ENCODE peak calls at places on chromosomes 4 and X, in nine cellular contexts. U is WTC11; E is HFFc6; R is lung; D is brain microvascular endothelial cell; S is Calu3; Q is right lobe of liver; J is fibroblast of pulmonary artery; C is CD4-positive, alpha-beta T cell. L is an unnamed sample.

GRCh38 chrX:56233100-56233499 is 944 bp downstream of the KLF8 start:
- DNase-seq in U (no peak), E (no peak), R (no peak), D (no peak), S (no peak), Q (no peak), J (no peak), C (no peak), L (no peak)

GRCh38 chrX:433771-434170 is 47.1 kb upstream of the PPP2R3B start:
- DNase-seq in U (no peak), E (no peak), R (no peak), D (no peak), S (no peak), Q (no peak), J (no peak), C (no peak), L (no peak)

GRCh38 chrX:2495595-2495994 is 5.2 kb downstream of the DHRSX start:
- DNase-seq in U (no peak), E (no peak), R (no peak), D (no peak), S (no peak), Q (no peak), J (no peak), C (no peak), L (no peak)

GRCh38 chr4:68738036-68738435 is 67.6 kb upstream of the UGT2B15 start:
- DNase-seq in U (no peak), E (no peak), R (no peak), D (no peak), S (no peak), Q (no peak), J (no peak), C (no peak), L (no peak)

GRCh38 chr4:71272976-71273375 is 65.8 kb upstream of the SLC4A4 start:
- DNase-seq in U (no peak), E (no peak), R (no peak), D (no peak), S (no peak), Q (no peak), J (no peak), C (no peak), L (no peak)

GRCh38 chr4:121690001-121690400 is 6.8 kb downstream of the ANXA5 start:
- DNase-seq in U (no peak), E (peak; percentile 59), R (no peak), D (peak; percentile 74), S (no peak), Q (no peak), J (peak; percentile 53), C (no peak), L (no peak)

GRCh38 chrX:124289443-124289842 is 43.0 kb upstream of the TEX13D start:
- DNase-seq in U (no peak), E (no peak), R (no peak), D (no peak), S (no peak), Q (no peak), J (no peak), C (no peak), L (no peak)

GRCh38 chrX:11968470-11968869 is 169.8 kb upstream of the FRMPD4 start:
- DNase-seq in U (no peak), E (no peak), R (no peak), D (no peak), S (peak; percentile 66), Q (no peak), J (peak; percentile 60), C (no peak), L (no peak)

GRCh38 chr4:5452156-5452555 is 256.2 kb downstream of the EVC2 start:
- DNase-seq in U (no peak), E (no peak), R (no peak), D (no peak), S (no peak), Q (peak; percentile 17), J (no peak), C (no peak), L (no peak)

GRCh38 chr4:76306882-76307669 is 543 bp downstream of the STBD1 start:
- DNase-seq in U (peak; percentile 76), E (peak; percentile 41), R (peak; percentile 68), D (peak; percentile 16), S (peak; percentile 62), Q (peak; percentile 81), J (peak; percentile 50), C (peak; percentile 3), L (peak; percentile 41)
- TF ChIP-seq CTCF in U (no peak), E (peak; percentile 71), R (no peak), D (peak; percentile 62), S (peak; percentile 16), Q (no peak), J (peak; percentile 34), C (no peak), L (peak; percentile 34)

GRCh38 chr4:108683479-108683878 is 33.1 kb downstream of the OSTC start:
- DNase-seq in U (no peak), E (peak; percentile 31), R (no peak), D (peak; percentile 43), S (no peak), Q (no peak), J (peak; percentile 44), C (no peak), L (no peak)
- TF ChIP-seq CTCF in U (no peak), E (peak; percentile 68), R (no peak), D (peak; percentile 38), S (no peak), Q (peak; percentile 55), J (peak; percentile 30), C (no peak), L (peak; percentile 60)

GRCh38 chr4:55435136-55435535 is 39.4 kb downstream of the TMEM165 start:
- DNase-seq in U (no peak), E (peak; percentile 47), R (no peak), D (no peak), S (peak; percentile 6), Q (no peak), J (peak; percentile 59), C (no peak), L (no peak)
- TF ChIP-seq CTCF in U (no peak), E (peak; percentile 71), R (no peak), D (peak; percentile 50), S (peak; percentile 12), Q (no peak), J (peak; percentile 45), C (no peak), L (peak; percentile 37)

GRCh38 chr4:138981930-138982390 is 33.6 kb upstream of the NOCT start:
- DNase-seq in U (no peak), E (peak; percentile 15), R (peak; percentile 59), D (peak; percentile 16), S (peak; percentile 6), Q (peak; percentile 55), J (peak; percentile 90), C (no peak), L (no peak)
- TF ChIP-seq CTCF in U (no peak), E (peak; percentile 42), R (no peak), D (peak; percentile 55), S (no peak), Q (peak; percentile 42), J (peak; percentile 56), C (no peak), L (peak; percentile 30)

GRCh38 chr4:138576684-138577083 is 334.5 kb upstream of the SLC7A11 start:
- DNase-seq in U (no peak), E (peak; percentile 46), R (no peak), D (peak; percentile 41), S (peak; percentile 19), Q (no peak), J (peak; percentile 76), C (no peak), L (no peak)
- TF ChIP-seq CTCF in U (no peak), E (peak; percentile 75), R (no peak), D (peak; percentile 64), S (peak; percentile 33), Q (peak; percentile 33), J (peak; percentile 70), C (no peak), L (peak; percentile 51)

DNA sequence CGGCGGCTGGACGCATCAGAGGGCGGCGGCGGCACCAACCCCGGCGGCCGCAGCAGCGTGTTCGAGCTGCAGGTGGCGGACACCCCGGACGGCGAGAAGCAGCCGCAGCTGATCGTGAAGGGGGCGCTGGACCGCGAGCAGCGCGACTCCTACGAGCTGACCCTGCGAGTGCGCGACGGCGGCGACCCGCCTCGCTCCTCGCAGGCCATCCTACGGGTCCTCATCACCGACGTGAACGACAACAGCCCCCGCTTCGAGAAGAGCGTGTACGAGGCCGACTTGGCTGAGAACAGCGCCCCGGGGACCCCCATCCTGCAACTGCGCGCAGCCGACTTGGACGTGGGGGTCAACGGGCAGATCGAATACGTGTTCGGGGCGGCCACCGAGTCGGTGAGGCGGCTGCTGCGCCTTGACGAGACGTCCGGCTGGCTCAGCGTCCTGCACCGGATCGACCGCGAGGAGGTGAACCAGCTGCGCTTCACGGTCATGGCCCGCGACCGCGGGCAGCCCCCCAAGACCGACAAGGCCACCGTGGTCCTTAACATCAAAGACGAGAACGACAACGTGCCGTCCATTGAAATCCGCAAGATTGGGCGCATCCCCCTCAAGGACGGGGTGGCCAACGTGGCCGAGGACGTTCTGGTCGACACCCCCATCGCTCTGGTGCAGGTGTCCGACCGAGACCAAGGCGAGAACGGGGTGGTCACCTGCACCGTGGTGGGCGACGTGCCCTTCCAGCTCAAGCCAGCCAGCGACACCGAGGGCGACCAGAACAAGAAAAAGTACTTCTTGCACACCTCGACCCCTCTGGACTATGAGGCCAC is 2.1 kb downstream of the PCDH7 start:
- DNase-seq in U (peak; percentile 20), E (no peak), R (no peak), D (no peak), S (no peak), Q (no peak), J (no peak), C (no peak), L (no peak)
- TF ChIP-seq CTCF in U (peak; percentile 42), E (peak; percentile 26), R (no peak), D (no peak), S (no peak), Q (no peak), J (no peak), C (no peak), L (peak; percentile 16)

DNA sequence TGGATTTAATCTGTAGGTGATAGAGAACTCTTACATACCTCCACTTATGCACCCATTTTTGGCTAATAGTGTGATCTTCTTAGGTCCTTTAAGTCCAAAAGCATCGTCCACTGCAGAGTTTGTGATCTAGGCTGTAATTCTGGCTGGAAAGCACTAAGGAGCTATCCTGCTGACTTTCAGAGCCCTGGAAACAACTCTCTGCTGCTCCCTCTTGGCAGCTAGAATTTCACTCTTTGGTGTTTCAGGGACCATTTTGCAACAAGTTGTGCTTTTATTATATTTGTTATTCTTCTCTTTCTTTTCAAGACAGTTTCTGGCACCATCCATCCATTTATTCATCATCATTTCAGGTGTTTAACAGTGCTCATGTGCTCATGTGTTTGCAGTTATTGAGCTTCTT is 130.0 kb downstream of the RBM46 start:
- DNase-seq in U (no peak), E (no peak), R (no peak), D (no peak), S (no peak), Q (no peak), J (peak; percentile 11), C (no peak), L (no peak)
- TF ChIP-seq CTCF in U (no peak), E (peak; percentile 15), R (no peak), D (no peak), S (no peak), Q (no peak), J (peak; percentile 16), C (no peak), L (peak; percentile 44)

DNA sequence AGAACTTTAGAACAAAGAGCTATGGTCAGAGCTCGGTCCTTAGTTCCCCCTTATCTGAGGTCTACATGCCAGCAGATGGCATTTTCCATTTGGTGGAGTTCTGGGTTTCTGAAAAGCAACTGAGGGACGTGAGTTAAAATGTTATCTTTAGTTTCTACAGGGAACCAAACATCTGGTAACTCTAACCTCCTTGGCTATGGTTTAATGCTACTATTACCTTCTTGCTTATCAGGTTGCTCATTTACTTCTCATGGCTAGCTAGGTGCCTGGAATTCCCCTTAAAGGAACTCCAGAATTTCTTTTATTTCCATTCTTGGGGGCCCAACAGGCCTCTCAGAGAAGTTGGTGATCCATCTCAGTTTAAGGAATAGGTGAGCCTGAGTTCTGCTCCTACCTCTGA is 40.8 kb downstream of the KLF3 start:
- DNase-seq in U (no peak), E (no peak), R (no peak), D (no peak), S (no peak), Q (no peak), J (no peak), C (no peak), L (no peak)
- TF ChIP-seq CTCF in U (no peak), E (no peak), R (no peak), D (no peak), S (no peak), Q (no peak), J (no peak), C (no peak), L (no peak)

L was measured in neural crest cell.